ENCODE peak calls at places on chromosomes 6 and 20, in seven cellular contexts. I is NCI-H1105; M is stimulated activated naive CD4-positive, alpha-beta T cell treated with Interleukin-2 at 50 U/mL for 16 hours; X is CD8-positive, alpha-beta memory T cell; Q is mucosa of descending colon; O is stimulated activated CD8-positive, alpha-beta memory T cell treated with anti-CD3 and anti-CD28 coated beads, Interleukin-15, amount 100 ng/mL, for 1 hour; S is colonic mucosa. P is an unnamed sample.

GRCh38 chr6:82006027-82006738 is 241.4 kb downstream of the IBTK start:
- DNase-seq in X (no peak), O (no peak), I (peak), Q (no peak), M (no peak), S (peak), P (no peak)

GRCh38 chr20:8547968-8548588 is 416.0 kb downstream of the PLCB1 start:
- DNase-seq in X (no peak), Q (no peak), S (no peak), I (no peak), M (no peak), O (no peak), P (no peak)

GRCh38 chr6:10355115-10355702 is 59.7 kb downstream of the TFAP2A start:
- DNase-seq in S (no peak), X (no peak), O (no peak), I (no peak), Q (no peak), M (no peak), P (no peak)

GRCh38 chr20:52200870-52201269 is 9.3 kb upstream of the ZFP64 start:
- DNase-seq in M (no peak), X (no peak), O (no peak), S (no peak), I (peak), Q (no peak), P (no peak)

GRCh38 chr20:10555865-10556308 is 117.9 kb downstream of the JAG1 start:
- DNase-seq in M (no peak), O (no peak), S (no peak), Q (no peak), I (no peak), X (no peak), P (no peak)

GRCh38 chr20:45283529-45284065 is 23.0 kb upstream of the RBPJL start:
- DNase-seq in S (no peak), M (no peak), X (no peak), O (no peak), I (no peak), Q (no peak), P (no peak)

GRCh38 chr6:15312500-15312899 is 66.6 kb downstream of the JARID2 start:
- DNase-seq in Q (no peak), O (no peak), S (no peak), I (no peak), M (no peak), X (no peak), P (no peak)

GRCh38 chr6:53113742-53114141 is 34.9 kb downstream of the GCM1 start:
- DNase-seq in O (no peak), S (no peak), M (no peak), X (no peak), Q (no peak), I (no peak), P (no peak)

GRCh38 chr20:61321481-61321880 is 69.4 kb downstream of the CDH4 start:
- DNase-seq in S (no peak), X (no peak), I (no peak), Q (no peak), O (no peak), M (no peak), P (no peak)

GRCh38 chr6:149160943-149161342 is 156.6 kb upstream of the TAB2 start:
- DNase-seq in S (no peak), I (no peak), X (no peak), M (no peak), O (no peak), Q (no peak), P (no peak)

GRCh38 chr6:127956260-127956888 is 55.5 kb upstream of the THEMIS start:
- DNase-seq in I (no peak), O (no peak), S (no peak), M (no peak), X (no peak), Q (no peak), P (no peak)

GRCh38 chr6:56096454-56096853 is 150.9 kb downstream of the COL21A1 start:
- DNase-seq in I (peak), X (no peak), M (no peak), O (no peak), S (no peak), Q (no peak), P (no peak)

GRCh38 chr6:145017516-145017915 is 717.8 kb downstream of the EPM2A start:
- DNase-seq in Q (no peak), I (no peak), S (no peak), X (no peak), O (no peak), M (no peak), P (no peak)

GRCh38 chr6:144582939-144583613 is 297.9 kb downstream of the UTRN start:
- DNase-seq in M (no peak), S (peak), O (peak), Q (peak), I (peak), X (no peak), P (no peak)

GRCh38 chr20:31718952-31719643 is 3.6 kb downstream of the BCL2L1 start:
- DNase-seq in Q (no peak), S (peak), M (no peak), I (no peak), O (no peak), X (no peak), P (no peak)

GRCh38 chr20:16828666-16829305 is 80.6 kb downstream of the OTOR start:
- DNase-seq in Q (no peak), I (no peak), M (no peak), O (no peak), X (no peak), S (no peak), P (no peak)

GRCh38 chr20:63017076-63017825 is 10.5 kb upstream of the BHLHE23 start:
- DNase-seq in Q (peak), I (no peak), M (no peak), X (no peak), O (no peak), S (no peak), P (peak)

GRCh38 chr6:137910843-137911456 is 43.9 kb downstream of the TNFAIP3 start:
- DNase-seq in S (no peak), Q (no peak), X (no peak), M (no peak), O (no peak), I (no peak), P (no peak)

GRCh38 chr20:53699085-53699717 is 105.6 kb upstream of the ZNF217 start:
- DNase-seq in I (no peak), S (no peak), Q (no peak), M (no peak), X (no peak), O (no peak), P (no peak)

GRCh38 chr20:18224968-18225568 is 63.3 kb upstream of the ZNF133 start:
- DNase-seq in S (peak), M (no peak), Q (no peak), O (no peak), X (no peak), I (no peak), P (no peak)

GRCh38 chr6:65538644-65539043 is 168.4 kb downstream of the EYS start:
- DNase-seq in O (no peak), X (no peak), I (no peak), M (no peak), S (no peak), Q (no peak), P (no peak)

GRCh38 chr6:106244931-106245330 is 80.6 kb downstream of the ATG5 start:
- DNase-seq in O (no peak), I (no peak), M (no peak), Q (no peak), S (no peak), X (no peak), P (no peak)

P was measured in mesothelial cell of epicardium.